ENCODE peak calls at places on chromosomes 16 and 17, in five cellular contexts. One of them, this sample, is unnamed.

GRCh38 chr17:50028207-50029120 is 27.4 kb upstream of the ITGA3 start:
- DNase-seq in T-helper 1 cell: no peak
- DNase-seq in retinal pigment epithelial cell: peak
- DNase-seq in activated T-helper 1 cell treated with anti-CD3 and anti-CD28 coated beads, Interleukin-2, amount 50 U/mL, for 16 hours: no peak
- DNase-seq in naive thymus-derived CD4-positive, alpha-beta T cell: no peak
- DNase-seq in this sample: peak

GRCh38 chr17:2369551-2370210 is 31.2 kb downstream of the MNT start:
- DNase-seq in T-helper 1 cell: no peak
- DNase-seq in retinal pigment epithelial cell: no peak
- DNase-seq in activated T-helper 1 cell treated with anti-CD3 and anti-CD28 coated beads, Interleukin-2, amount 50 U/mL, for 16 hours: no peak
- DNase-seq in naive thymus-derived CD4-positive, alpha-beta T cell: no peak
- DNase-seq in this sample: no peak

GRCh38 chr17:17087424-17088103 is 45.3 kb downstream of the MPRIP start:
- DNase-seq in T-helper 1 cell: no peak
- DNase-seq in retinal pigment epithelial cell: no peak
- DNase-seq in activated T-helper 1 cell treated with anti-CD3 and anti-CD28 coated beads, Interleukin-2, amount 50 U/mL, for 16 hours: no peak
- DNase-seq in naive thymus-derived CD4-positive, alpha-beta T cell: no peak
- DNase-seq in this sample: no peak

GRCh38 chr16:67255553-67256030 is 6.8 kb downstream of the SLC9A5 start:
- DNase-seq in T-helper 1 cell: no peak
- DNase-seq in retinal pigment epithelial cell: no peak
- DNase-seq in activated T-helper 1 cell treated with anti-CD3 and anti-CD28 coated beads, Interleukin-2, amount 50 U/mL, for 16 hours: no peak
- DNase-seq in naive thymus-derived CD4-positive, alpha-beta T cell: no peak
- DNase-seq in this sample: no peak

GRCh38 chr16:56107944-56108583 is 83.2 kb upstream of the GNAO1 start:
- DNase-seq in T-helper 1 cell: no peak
- DNase-seq in retinal pigment epithelial cell: no peak
- DNase-seq in activated T-helper 1 cell treated with anti-CD3 and anti-CD28 coated beads, Interleukin-2, amount 50 U/mL, for 16 hours: no peak
- DNase-seq in naive thymus-derived CD4-positive, alpha-beta T cell: no peak
- DNase-seq in this sample: no peak

GRCh38 chr17:77510133-77510796 is 369.5 kb downstream of the SEC14L1 start:
- DNase-seq in T-helper 1 cell: no peak
- DNase-seq in retinal pigment epithelial cell: no peak
- DNase-seq in activated T-helper 1 cell treated with anti-CD3 and anti-CD28 coated beads, Interleukin-2, amount 50 U/mL, for 16 hours: no peak
- DNase-seq in naive thymus-derived CD4-positive, alpha-beta T cell: no peak
- DNase-seq in this sample: no peak

GRCh38 chr16:11107781-11108465 is 148.1 kb downstream of the SOCS1 start:
- DNase-seq in T-helper 1 cell: no peak
- DNase-seq in retinal pigment epithelial cell: no peak
- DNase-seq in activated T-helper 1 cell treated with anti-CD3 and anti-CD28 coated beads, Interleukin-2, amount 50 U/mL, for 16 hours: no peak
- DNase-seq in naive thymus-derived CD4-positive, alpha-beta T cell: no peak
- DNase-seq in this sample: no peak

GRCh38 chr16:8878523-8878911 is 3.6 kb upstream of the LITAFD start:
- DNase-seq in T-helper 1 cell: no peak
- DNase-seq in retinal pigment epithelial cell: no peak
- DNase-seq in activated T-helper 1 cell treated with anti-CD3 and anti-CD28 coated beads, Interleukin-2, amount 50 U/mL, for 16 hours: no peak
- DNase-seq in naive thymus-derived CD4-positive, alpha-beta T cell: no peak
- DNase-seq in this sample: no peak

GRCh38 chr17:74939534-74939933 is 3.8 kb downstream of the OTOP3 start:
- DNase-seq in T-helper 1 cell: no peak
- DNase-seq in retinal pigment epithelial cell: no peak
- DNase-seq in activated T-helper 1 cell treated with anti-CD3 and anti-CD28 coated beads, Interleukin-2, amount 50 U/mL, for 16 hours: no peak
- DNase-seq in naive thymus-derived CD4-positive, alpha-beta T cell: no peak
- DNase-seq in this sample: no peak

GRCh38 chr17:74325743-74326379 is at the start of gene KIF19:
- DNase-seq in T-helper 1 cell: peak
- DNase-seq in retinal pigment epithelial cell: no peak
- DNase-seq in activated T-helper 1 cell treated with anti-CD3 and anti-CD28 coated beads, Interleukin-2, amount 50 U/mL, for 16 hours: peak
- DNase-seq in naive thymus-derived CD4-positive, alpha-beta T cell: peak
- DNase-seq in this sample: no peak

GRCh38 chr16:361872-362701 is 8.3 kb downstream of the MRPL28 start:
- DNase-seq in T-helper 1 cell: peak
- DNase-seq in retinal pigment epithelial cell: no peak
- DNase-seq in activated T-helper 1 cell treated with anti-CD3 and anti-CD28 coated beads, Interleukin-2, amount 50 U/mL, for 16 hours: peak
- DNase-seq in naive thymus-derived CD4-positive, alpha-beta T cell: peak
- DNase-seq in this sample: no peak

GRCh38 chr17:72092710-72093322 is 28.0 kb upstream of the SOX9 start:
- DNase-seq in T-helper 1 cell: no peak
- DNase-seq in retinal pigment epithelial cell: no peak
- DNase-seq in activated T-helper 1 cell treated with anti-CD3 and anti-CD28 coated beads, Interleukin-2, amount 50 U/mL, for 16 hours: no peak
- DNase-seq in naive thymus-derived CD4-positive, alpha-beta T cell: no peak
- DNase-seq in this sample: no peak

GRCh38 chr17:17921192-17922082 is 50.8 kb downstream of the TOM1L2 start:
- DNase-seq in T-helper 1 cell: no peak
- DNase-seq in retinal pigment epithelial cell: peak
- DNase-seq in activated T-helper 1 cell treated with anti-CD3 and anti-CD28 coated beads, Interleukin-2, amount 50 U/mL, for 16 hours: no peak
- DNase-seq in naive thymus-derived CD4-positive, alpha-beta T cell: no peak
- DNase-seq in this sample: no peak

GRCh38 chr17:13874817-13875216 is 194.5 kb upstream of the COX10 start:
- DNase-seq in T-helper 1 cell: no peak
- DNase-seq in retinal pigment epithelial cell: no peak
- DNase-seq in activated T-helper 1 cell treated with anti-CD3 and anti-CD28 coated beads, Interleukin-2, amount 50 U/mL, for 16 hours: no peak
- DNase-seq in naive thymus-derived CD4-positive, alpha-beta T cell: no peak
- DNase-seq in this sample: no peak

GRCh38 chr16:34078697-34079096 is 619.3 kb downstream of the TP53TG3F start:
- DNase-seq in T-helper 1 cell: no peak
- DNase-seq in retinal pigment epithelial cell: peak
- DNase-seq in activated T-helper 1 cell treated with anti-CD3 and anti-CD28 coated beads, Interleukin-2, amount 50 U/mL, for 16 hours: no peak
- DNase-seq in naive thymus-derived CD4-positive, alpha-beta T cell: no peak
- DNase-seq in this sample: no peak

GRCh38 chr17:21089145-21089544 is 37.6 kb upstream of the DHRS7B start:
- DNase-seq in T-helper 1 cell: no peak
- DNase-seq in retinal pigment epithelial cell: no peak
- DNase-seq in activated T-helper 1 cell treated with anti-CD3 and anti-CD28 coated beads, Interleukin-2, amount 50 U/mL, for 16 hours: no peak
- DNase-seq in naive thymus-derived CD4-positive, alpha-beta T cell: no peak
- DNase-seq in this sample: no peak

GRCh38 chr16:75485230-75486013 is 9.8 kb downstream of the CHST6 start:
- DNase-seq in T-helper 1 cell: no peak
- DNase-seq in retinal pigment epithelial cell: no peak
- DNase-seq in activated T-helper 1 cell treated with anti-CD3 and anti-CD28 coated beads, Interleukin-2, amount 50 U/mL, for 16 hours: no peak
- DNase-seq in naive thymus-derived CD4-positive, alpha-beta T cell: no peak
- DNase-seq in this sample: no peak

GRCh38 chr17:73103661-73104335 is 11.3 kb upstream of the SLC39A11 start:
- DNase-seq in T-helper 1 cell: no peak
- DNase-seq in retinal pigment epithelial cell: no peak
- DNase-seq in activated T-helper 1 cell treated with anti-CD3 and anti-CD28 coated beads, Interleukin-2, amount 50 U/mL, for 16 hours: no peak
- DNase-seq in naive thymus-derived CD4-positive, alpha-beta T cell: no peak
- DNase-seq in this sample: no peak

GRCh38 chr16:85200471-85201278 is 88.4 kb upstream of the CIBAR2 start:
- DNase-seq in T-helper 1 cell: no peak
- DNase-seq in retinal pigment epithelial cell: no peak
- DNase-seq in activated T-helper 1 cell treated with anti-CD3 and anti-CD28 coated beads, Interleukin-2, amount 50 U/mL, for 16 hours: no peak
- DNase-seq in naive thymus-derived CD4-positive, alpha-beta T cell: no peak
- DNase-seq in this sample: no peak

GRCh38 chr16:2858245-2859025 is 465 bp upstream of the PRSS22 start:
- DNase-seq in T-helper 1 cell: no peak
- DNase-seq in retinal pigment epithelial cell: no peak
- DNase-seq in activated T-helper 1 cell treated with anti-CD3 and anti-CD28 coated beads, Interleukin-2, amount 50 U/mL, for 16 hours: no peak
- DNase-seq in naive thymus-derived CD4-positive, alpha-beta T cell: no peak
- DNase-seq in this sample: no peak

GRCh38 chr17:50953831-50954601 is 87.9 kb upstream of the TOB1 start:
- DNase-seq in T-helper 1 cell: no peak
- DNase-seq in retinal pigment epithelial cell: no peak
- DNase-seq in activated T-helper 1 cell treated with anti-CD3 and anti-CD28 coated beads, Interleukin-2, amount 50 U/mL, for 16 hours: no peak
- DNase-seq in naive thymus-derived CD4-positive, alpha-beta T cell: no peak
- DNase-seq in this sample: peak

GRCh38 chr17:3602499-3602898 is 6.7 kb downstream of the TRPV1 start:
- DNase-seq in T-helper 1 cell: no peak
- DNase-seq in retinal pigment epithelial cell: no peak
- DNase-seq in activated T-helper 1 cell treated with anti-CD3 and anti-CD28 coated beads, Interleukin-2, amount 50 U/mL, for 16 hours: no peak
- DNase-seq in naive thymus-derived CD4-positive, alpha-beta T cell: peak
- DNase-seq in this sample: no peak

GRCh38 chr17:74633261-74633783 is 9.8 kb upstream of the CD300E start:
- DNase-seq in T-helper 1 cell: no peak
- DNase-seq in retinal pigment epithelial cell: no peak
- DNase-seq in activated T-helper 1 cell treated with anti-CD3 and anti-CD28 coated beads, Interleukin-2, amount 50 U/mL, for 16 hours: no peak
- DNase-seq in naive thymus-derived CD4-positive, alpha-beta T cell: no peak
- DNase-seq in this sample: no peak

GRCh38 chr16:22813223-22813945 is 578 bp upstream of the HS3ST2 start:
- DNase-seq in T-helper 1 cell: no peak
- DNase-seq in retinal pigment epithelial cell: peak
- DNase-seq in activated T-helper 1 cell treated with anti-CD3 and anti-CD28 coated beads, Interleukin-2, amount 50 U/mL, for 16 hours: no peak
- DNase-seq in naive thymus-derived CD4-positive, alpha-beta T cell: no peak
- DNase-seq in this sample: no peak

GRCh38 chr16:66459878-66460277 is 32.8 kb downstream of the BEAN1 start:
- DNase-seq in T-helper 1 cell: no peak
- DNase-seq in retinal pigment epithelial cell: no peak
- DNase-seq in activated T-helper 1 cell treated with anti-CD3 and anti-CD28 coated beads, Interleukin-2, amount 50 U/mL, for 16 hours: no peak
- DNase-seq in naive thymus-derived CD4-positive, alpha-beta T cell: no peak
- DNase-seq in this sample: no peak

GRCh38 chr17:5816491-5816890 is 232.2 kb upstream of the NLRP1 start:
- DNase-seq in T-helper 1 cell: no peak
- DNase-seq in retinal pigment epithelial cell: no peak
- DNase-seq in activated T-helper 1 cell treated with anti-CD3 and anti-CD28 coated beads, Interleukin-2, amount 50 U/mL, for 16 hours: no peak
- DNase-seq in naive thymus-derived CD4-positive, alpha-beta T cell: no peak
- DNase-seq in this sample: peak

GRCh38 chr16:8533509-8533908 is 56.8 kb downstream of the TMEM114 start:
- DNase-seq in T-helper 1 cell: no peak
- DNase-seq in retinal pigment epithelial cell: no peak
- DNase-seq in activated T-helper 1 cell treated with anti-CD3 and anti-CD28 coated beads, Interleukin-2, amount 50 U/mL, for 16 hours: no peak
- DNase-seq in naive thymus-derived CD4-positive, alpha-beta T cell: no peak
- DNase-seq in this sample: no peak

GRCh38 chr17:74527081-74527480 is 4.2 kb downstream of the CD300LB start:
- DNase-seq in T-helper 1 cell: no peak
- DNase-seq in retinal pigment epithelial cell: no peak
- DNase-seq in activated T-helper 1 cell treated with anti-CD3 and anti-CD28 coated beads, Interleukin-2, amount 50 U/mL, for 16 hours: no peak
- DNase-seq in naive thymus-derived CD4-positive, alpha-beta T cell: no peak
- DNase-seq in this sample: peak

GRCh38 chr17:78588258-78589030 is 11.2 kb upstream of the DNAH17 start:
- DNase-seq in T-helper 1 cell: no peak
- DNase-seq in retinal pigment epithelial cell: no peak
- DNase-seq in activated T-helper 1 cell treated with anti-CD3 and anti-CD28 coated beads, Interleukin-2, amount 50 U/mL, for 16 hours: no peak
- DNase-seq in naive thymus-derived CD4-positive, alpha-beta T cell: no peak
- DNase-seq in this sample: no peak

GRCh38 chr17:40431231-40431602 is 12.0 kb upstream of the IGFBP4 start:
- DNase-seq in T-helper 1 cell: no peak
- DNase-seq in retinal pigment epithelial cell: no peak
- DNase-seq in activated T-helper 1 cell treated with anti-CD3 and anti-CD28 coated beads, Interleukin-2, amount 50 U/mL, for 16 hours: no peak
- DNase-seq in naive thymus-derived CD4-positive, alpha-beta T cell: no peak
- DNase-seq in this sample: no peak